ENCODE peak calls at places on chromosomes 16 and 17, in six cellular contexts. W, X, S, G, D and Z are unnamed samples.

GRCh38 chr16:86542756-86543750 is 12.0 kb downstream of the MTHFSD start:
- DNase-seq in W (no peak), X (no peak), S (no peak), G (no peak), D (no peak), Z (no peak)

GRCh38 chr17:14784997-14785696 is 480.0 kb downstream of the PMP22 start:
- DNase-seq in W (no peak), X (no peak), S (no peak), G (no peak), D (no peak), Z (no peak)

GRCh38 chr17:64420143-64420670 is 28.7 kb upstream of the MILR1 start:
- DNase-seq in W (peak; percentile 84), X (no peak), S (peak; percentile 91), G (no peak), D (peak; percentile 85), Z (peak; percentile 86)

GRCh38 chr17:20244671-20245070 is 222.7 kb downstream of the LGALS9B start:
- DNase-seq in W (peak; percentile 67), X (no peak), S (peak; percentile 9), G (no peak), D (no peak), Z (no peak)

GRCh38 chr16:27441276-27441675 is 39.3 kb downstream of the IL21R start:
- DNase-seq in W (no peak), X (no peak), S (no peak), G (no peak), D (no peak), Z (no peak)

GRCh38 chr16:3965306-3965705 is 84.8 kb upstream of the CREBBP start:
- DNase-seq in W (no peak), X (no peak), S (no peak), G (no peak), D (no peak), Z (no peak)

GRCh38 chr16:70437017-70437581 is 1.8 kb downstream of the ST3GAL2 start:
- DNase-seq in W (peak; percentile 94), X (no peak), S (peak; percentile 89), G (no peak), D (no peak), Z (peak; percentile 72)

GRCh38 chr17:72185571-72185970 is 64.8 kb downstream of the SOX9 start:
- DNase-seq in W (no peak), X (no peak), S (no peak), G (no peak), D (no peak), Z (no peak)

GRCh38 chr17:59761385-59762021 is 54.0 kb downstream of the VMP1 start:
- DNase-seq in W (peak; percentile 86), X (no peak), S (peak; percentile 89), G (no peak), D (peak; percentile 81), Z (peak; percentile 60)

GRCh38 chr16:28192811-28193529 is 18.8 kb downstream of the XPO6 start:
- DNase-seq in W (no peak), X (peak; percentile 42), S (no peak), G (no peak), D (no peak), Z (no peak)

GRCh38 chr16:49998991-49999390 is 26.0 kb upstream of the CNEP1R1 start:
- DNase-seq in W (no peak), X (no peak), S (no peak), G (no peak), D (no peak), Z (no peak)

GRCh38 chr17:76384987-76385891 is 830 bp downstream of the SPHK1 start:
- DNase-seq in W (peak; percentile 73), X (peak; percentile 31), S (peak; percentile 70), G (peak; percentile 68), D (peak; percentile 68), Z (peak; percentile 70)

GRCh38 chr16:89915303-89916232 is 3.1 kb upstream of the MC1R start:
- DNase-seq in W (no peak), X (no peak), S (no peak), G (no peak), D (no peak), Z (no peak)

GRCh38 chr16:75931043-75931442 is 204.8 kb upstream of the CPHXL start:
- DNase-seq in W (peak; percentile 97), X (no peak), S (peak; percentile 17), G (no peak), D (no peak), Z (peak; percentile 3)

GRCh38 chr17:57372156-57372555 is 115.8 kb downstream of the MSI2 start:
- DNase-seq in W (peak; percentile 66), X (no peak), S (peak; percentile 10), G (no peak), D (peak; percentile 89), Z (no peak)

GRCh38 chr17:27049104-27049784 is 244.7 kb upstream of the WSB1 start:
- DNase-seq in W (no peak), X (no peak), S (no peak), G (no peak), D (no peak), Z (no peak)

GRCh38 chr17:19368119-19368660 is 5.7 kb upstream of the B9D1 start:
- DNase-seq in W (peak; percentile 37), X (no peak), S (no peak), G (no peak), D (no peak), Z (no peak)

GRCh38 chr16:54779549-54779948 is 151.1 kb upstream of the IRX5 start:
- DNase-seq in W (no peak), X (no peak), S (no peak), G (no peak), D (no peak), Z (no peak)

GRCh38 chr17:2157081-2157480 is 102.2 kb downstream of the HIC1 start:
- DNase-seq in W (peak; percentile 66), X (no peak), S (peak; percentile 88), G (no peak), D (no peak), Z (peak; percentile 49)

GRCh38 chr16:57372372-57373116 is at the start of gene CX3CL1:
- DNase-seq in W (peak; percentile 39), X (peak; percentile 40), S (peak; percentile 50), G (no peak), D (no peak), Z (peak; percentile 21)

GRCh38 chr16:69037373-69038160 is 67.9 kb upstream of the HAS3 start:
- DNase-seq in W (no peak), X (peak; percentile 22), S (no peak), G (no peak), D (no peak), Z (no peak)

DNA sequence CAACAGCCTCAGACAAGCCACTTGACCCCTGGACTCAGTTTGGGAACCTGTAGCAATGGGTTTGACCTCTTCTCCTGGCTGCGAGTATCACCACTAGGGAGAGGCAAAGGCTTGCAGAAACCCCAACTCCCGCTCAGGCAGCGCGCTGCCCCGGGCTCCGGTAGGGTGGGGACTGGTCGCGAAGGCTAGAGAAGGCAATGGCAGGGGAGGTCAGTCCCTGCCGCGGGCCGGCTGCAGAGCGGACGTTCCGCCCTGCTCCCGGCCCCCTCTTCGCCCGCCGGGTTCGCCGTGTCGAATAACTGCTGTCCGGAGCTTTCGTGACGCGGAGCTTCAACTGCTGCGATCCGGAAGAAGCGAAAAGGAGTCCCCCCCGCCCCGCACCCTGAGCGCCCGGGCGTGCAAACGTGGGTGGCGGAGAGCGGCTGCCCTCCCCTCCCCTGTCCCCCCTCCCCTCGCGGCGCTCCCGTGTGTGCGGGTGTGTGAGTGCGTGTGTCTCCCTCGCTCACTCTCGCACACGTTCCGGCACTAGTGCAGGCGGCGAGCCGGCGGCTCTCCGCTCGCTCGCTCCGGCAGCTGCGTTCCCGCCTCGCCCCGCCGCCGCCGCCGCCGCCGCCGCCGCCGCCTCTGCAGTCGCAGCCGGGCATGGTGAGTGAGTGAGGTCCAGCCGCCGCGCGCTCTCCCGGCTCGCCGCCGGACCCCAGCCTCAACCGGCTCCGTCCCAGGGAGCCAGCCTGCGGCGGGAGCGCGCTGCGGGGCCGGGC is 792 bp upstream of the SHISA6 start:
- DNase-seq in W (no peak), X (peak; percentile 51), S (no peak), G (no peak), D (no peak), Z (no peak)
- TF ChIP-seq CTCF in W (no peak), X (no peak), S (no peak), G (no peak), D (no peak), Z (no peak)

DNA sequence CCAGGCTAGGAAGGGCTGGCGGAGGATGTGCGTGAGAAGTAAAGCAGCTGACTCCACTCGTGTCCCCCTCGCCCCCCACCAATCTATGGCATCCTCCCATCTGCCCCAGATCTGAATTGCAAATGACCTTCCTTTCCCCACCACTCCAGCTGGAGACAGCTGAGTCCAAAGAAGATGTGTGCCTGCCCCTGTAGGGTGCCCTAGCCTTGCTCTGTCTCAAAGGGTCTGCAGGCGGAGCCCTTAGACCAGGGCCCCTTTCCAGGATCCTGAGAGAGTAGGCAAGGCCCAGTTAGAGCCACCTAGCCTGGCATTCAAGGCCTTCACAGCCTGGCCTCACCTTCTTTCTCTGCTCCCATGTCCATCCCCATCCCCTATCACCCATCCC is 66.7 kb upstream of the LHX1 start:
- DNase-seq in W (no peak), X (no peak), S (no peak), G (no peak), D (no peak), Z (no peak)
- TF ChIP-seq CTCF in W (no peak), X (no peak), S (no peak), G (no peak), D (no peak), Z (no peak)

DNA sequence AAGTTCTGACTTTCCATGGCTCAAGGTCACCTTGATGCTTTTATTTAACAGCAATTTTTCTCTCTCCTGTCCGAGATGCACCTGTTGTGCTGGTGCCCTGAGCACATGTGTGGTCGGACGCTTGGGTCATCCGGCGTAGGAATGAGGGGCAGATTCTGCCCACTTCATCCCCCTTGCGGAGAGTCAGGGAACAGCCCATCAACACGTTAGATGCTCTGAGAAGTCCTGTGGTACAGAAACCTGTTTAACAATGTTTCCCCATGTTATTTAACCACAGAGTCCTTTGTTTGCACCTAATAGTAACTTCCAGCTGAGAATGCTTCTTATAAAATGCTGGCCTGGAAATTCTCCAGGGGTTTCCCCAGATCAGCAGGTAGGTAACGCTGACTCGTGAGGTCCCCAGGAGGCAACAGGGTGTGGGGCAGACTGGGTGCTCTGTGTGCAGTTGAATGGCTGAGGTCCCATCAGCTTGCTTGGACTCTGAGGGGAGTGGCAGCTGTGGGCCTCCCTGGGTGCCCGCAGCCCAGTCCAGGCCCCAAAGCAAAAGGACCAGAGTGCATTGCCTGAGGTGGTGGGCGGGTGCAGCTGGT is 17.8 kb downstream of the DOC2B start:
- DNase-seq in W (no peak), X (no peak), S (no peak), G (no peak), D (no peak), Z (no peak)
- TF ChIP-seq CTCF in W (no peak), X (no peak), S (peak; percentile 14), G (no peak), D (peak; percentile 10), Z (peak; percentile 44)

DNA sequence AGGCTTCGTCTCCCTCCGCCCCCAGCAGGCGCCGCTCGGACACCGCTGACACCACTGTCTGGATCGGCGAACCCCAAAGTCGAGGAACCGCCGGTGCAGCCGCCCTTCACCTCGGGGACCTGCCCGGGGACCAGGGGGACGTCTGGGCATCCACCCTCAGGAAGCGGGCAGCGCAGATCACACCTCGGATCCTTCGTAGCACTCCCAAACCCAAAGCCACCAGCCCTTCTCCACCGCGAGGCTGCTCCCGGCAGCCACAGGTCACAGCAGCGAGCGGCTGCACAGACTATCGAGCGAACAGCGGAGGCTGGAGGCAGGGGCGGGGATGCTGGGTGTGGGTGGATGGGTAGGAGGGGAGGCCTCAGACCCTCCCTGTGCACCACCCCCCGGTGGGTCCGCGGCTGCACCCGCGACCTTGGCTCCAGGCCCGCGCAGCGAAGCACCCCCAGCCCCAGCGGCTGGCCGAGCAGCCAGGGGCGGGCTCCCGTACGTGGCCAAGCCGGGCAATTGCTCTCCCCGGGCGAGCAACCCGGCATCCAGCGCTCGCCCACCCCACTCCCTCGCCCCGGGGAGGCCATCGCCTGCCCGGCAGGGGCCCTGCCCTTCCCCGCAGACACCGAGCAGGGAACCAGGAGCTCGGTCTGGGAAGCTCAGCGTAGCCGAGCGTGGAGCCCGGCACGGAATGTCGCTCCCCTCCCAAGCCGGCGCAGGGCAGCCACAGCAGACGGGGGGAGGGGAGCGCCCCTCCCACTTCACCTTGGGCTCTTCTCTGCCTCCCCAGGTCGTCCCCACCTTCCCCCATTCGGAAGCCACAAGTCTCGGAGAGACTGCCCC is 1.0 kb downstream of the SDK2 start:
- DNase-seq in W (no peak), X (peak; percentile 17), S (no peak), G (no peak), D (peak; percentile 64), Z (no peak)
- TF ChIP-seq CTCF in W (no peak), X (no peak), S (no peak), G (no peak), D (peak; percentile 61), Z (no peak)